ENCODE peak calls at places on chromosomes 16 and 17, in five cellular contexts. One of them, this sample, is unnamed.

GRCh38 chr16:13076878-13077277 is 175.5 kb downstream of the SHISA9 start:
- DNase-seq in SK-N-SH: no peak
- DNase-seq in prostate gland: no peak
- DNase-seq in neuronal stem cell: no peak
- DNase-seq in GM23248: no peak
- DNase-seq in this sample: no peak

GRCh38 chr17:66625321-66625767 is 209.6 kb upstream of the CACNG5 start:
- DNase-seq in prostate gland: no peak
- DNase-seq in SK-N-SH: peak; percentile 63
- DNase-seq in GM23248: peak; percentile 44
- DNase-seq in neuronal stem cell: peak; percentile 14
- DNase-seq in this sample: no peak

GRCh38 chr17:17535957-17536356 is 39.8 kb upstream of the RASD1 start:
- DNase-seq in SK-N-SH: peak; percentile 62
- DNase-seq in GM23248: peak; percentile 41
- DNase-seq in neuronal stem cell: no peak
- DNase-seq in prostate gland: peak; percentile 78
- DNase-seq in this sample: peak; percentile 89

GRCh38 chr17:76371656-76372628 is 12.5 kb upstream of the SPHK1 start:
- DNase-seq in neuronal stem cell: no peak
- DNase-seq in SK-N-SH: no peak
- DNase-seq in prostate gland: no peak
- DNase-seq in GM23248: peak; percentile 98
- DNase-seq in this sample: no peak

GRCh38 chr17:1147664-1148063 is 32.1 kb downstream of the ABR start:
- DNase-seq in prostate gland: peak; percentile 56
- DNase-seq in SK-N-SH: no peak
- DNase-seq in GM23248: peak; percentile 58
- DNase-seq in neuronal stem cell: peak; percentile 42
- DNase-seq in this sample: no peak

GRCh38 chr17:55812323-55812722 is 61.5 kb downstream of the PCTP start:
- DNase-seq in prostate gland: no peak
- DNase-seq in GM23248: no peak
- DNase-seq in SK-N-SH: no peak
- DNase-seq in neuronal stem cell: no peak
- DNase-seq in this sample: no peak

GRCh38 chr16:27920391-27920891 is 143.1 kb downstream of the GSG1L start:
- DNase-seq in GM23248: peak; percentile 15
- DNase-seq in prostate gland: peak; percentile 23
- DNase-seq in SK-N-SH: peak; percentile 80
- DNase-seq in neuronal stem cell: peak; percentile 35
- DNase-seq in this sample: no peak

GRCh38 chr16:29664133-29664912 is 1.3 kb downstream of the SPN start:
- DNase-seq in prostate gland: no peak
- DNase-seq in GM23248: no peak
- DNase-seq in SK-N-SH: no peak
- DNase-seq in neuronal stem cell: no peak
- DNase-seq in this sample: no peak

GRCh38 chr17:8436169-8436932 is 667 bp downstream of the NDEL1 start:
- DNase-seq in prostate gland: peak; percentile 41
- DNase-seq in SK-N-SH: peak; percentile 74
- DNase-seq in GM23248: peak; percentile 87
- DNase-seq in neuronal stem cell: peak; percentile 52
- DNase-seq in this sample: peak; percentile 84

GRCh38 chr17:47276868-47277267 is 23.2 kb downstream of the ITGB3 start:
- DNase-seq in GM23248: peak; percentile 92
- DNase-seq in neuronal stem cell: no peak
- DNase-seq in SK-N-SH: no peak
- DNase-seq in prostate gland: no peak
- DNase-seq in this sample: peak; percentile 62

GRCh38 chr17:6061290-6061689 is 8.9 kb upstream of the WSCD1 start:
- DNase-seq in prostate gland: no peak
- DNase-seq in neuronal stem cell: no peak
- DNase-seq in GM23248: peak; percentile 49
- DNase-seq in SK-N-SH: no peak
- DNase-seq in this sample: no peak

GRCh38 chr16:89476379-89476778 is 14.0 kb downstream of the ANKRD11 start:
- DNase-seq in SK-N-SH: no peak
- DNase-seq in prostate gland: peak; percentile 68
- DNase-seq in neuronal stem cell: no peak
- DNase-seq in GM23248: no peak
- DNase-seq in this sample: no peak

GRCh38 chr17:83089322-83090156 is 10.1 kb downstream of the METRNL start:
- DNase-seq in GM23248: peak; percentile 50
- DNase-seq in neuronal stem cell: no peak
- DNase-seq in prostate gland: peak; percentile 81
- DNase-seq in SK-N-SH: no peak
- DNase-seq in this sample: no peak

GRCh38 chr16:67470314-67470713 is 10.6 kb downstream of the ATP6V0D1 start:
- DNase-seq in GM23248: no peak
- DNase-seq in prostate gland: peak; percentile 71
- DNase-seq in neuronal stem cell: no peak
- DNase-seq in SK-N-SH: peak; percentile 61
- DNase-seq in this sample: peak; percentile 88

GRCh38 chr16:54932737-54933254 is 2.1 kb downstream of the IRX5 start:
- DNase-seq in SK-N-SH: no peak
- DNase-seq in neuronal stem cell: peak; percentile 21
- DNase-seq in GM23248: peak; percentile 59
- DNase-seq in prostate gland: no peak
- DNase-seq in this sample: no peak

GRCh38 chr16:734208-734980 is 6.4 kb downstream of the CIAO3 start:
- DNase-seq in prostate gland: no peak
- DNase-seq in SK-N-SH: no peak
- DNase-seq in GM23248: no peak
- DNase-seq in neuronal stem cell: no peak
- DNase-seq in this sample: no peak

GRCh38 chr16:735982-736453 is 4.8 kb downstream of the CIAO3 start:
- DNase-seq in neuronal stem cell: no peak
- DNase-seq in GM23248: no peak
- DNase-seq in prostate gland: no peak
- DNase-seq in SK-N-SH: no peak
- DNase-seq in this sample: no peak

GRCh38 chr16:734981-735881 is 5.6 kb downstream of the CIAO3 start:
- DNase-seq in neuronal stem cell: no peak
- DNase-seq in prostate gland: no peak
- DNase-seq in GM23248: no peak
- DNase-seq in SK-N-SH: no peak
- DNase-seq in this sample: peak; percentile 67

GRCh38 chr16:739560-740458 is 988 bp downstream of the CIAO3 start:
- DNase-seq in neuronal stem cell: no peak
- DNase-seq in SK-N-SH: no peak
- DNase-seq in GM23248: no peak
- DNase-seq in prostate gland: no peak
- DNase-seq in this sample: peak; percentile 77

GRCh38 chr16:736936-737481 is 3.8 kb downstream of the CIAO3 start:
- DNase-seq in prostate gland: no peak
- DNase-seq in SK-N-SH: no peak
- DNase-seq in neuronal stem cell: no peak
- DNase-seq in GM23248: no peak
- DNase-seq in this sample: no peak
- H3K27me3 ChIP-seq in prostate gland: no peaks in the 10 kb centered on the region
- H3K27me3 ChIP-seq in SK-N-SH: no peaks in the 10 kb centered on the region
- H3K27me3 ChIP-seq in neuronal stem cell: no peaks in the 10 kb centered on the region
- H3K27me3 ChIP-seq in GM23248: no peaks in the 10 kb centered on the region
- H3K27me3 ChIP-seq in this sample: no peaks in the 10 kb centered on the region

GRCh38 chr17:29996458-29996857 is 55.0 kb downstream of the EFCAB5 start:
- DNase-seq in neuronal stem cell: no peak
- DNase-seq in prostate gland: no peak
- DNase-seq in SK-N-SH: no peak
- DNase-seq in GM23248: no peak
- DNase-seq in this sample: no peak

GRCh38 chr17:30000755-30001257 is 59.4 kb downstream of the EFCAB5 start:
- DNase-seq in prostate gland: no peak
- DNase-seq in GM23248: peak; percentile 40
- DNase-seq in SK-N-SH: no peak
- DNase-seq in neuronal stem cell: no peak
- DNase-seq in this sample: no peak

GRCh38 chr17:30002088-30002487 is 60.7 kb downstream of the EFCAB5 start:
- DNase-seq in SK-N-SH: no peak
- DNase-seq in prostate gland: no peak
- DNase-seq in neuronal stem cell: no peak
- DNase-seq in GM23248: no peak
- DNase-seq in this sample: no peak

GRCh38 chr17:30005709-30006320 is 64.4 kb downstream of the EFCAB5 start:
- DNase-seq in prostate gland: no peak
- DNase-seq in SK-N-SH: no peak
- DNase-seq in GM23248: peak; percentile 14
- DNase-seq in neuronal stem cell: no peak
- DNase-seq in this sample: no peak

DNA sequence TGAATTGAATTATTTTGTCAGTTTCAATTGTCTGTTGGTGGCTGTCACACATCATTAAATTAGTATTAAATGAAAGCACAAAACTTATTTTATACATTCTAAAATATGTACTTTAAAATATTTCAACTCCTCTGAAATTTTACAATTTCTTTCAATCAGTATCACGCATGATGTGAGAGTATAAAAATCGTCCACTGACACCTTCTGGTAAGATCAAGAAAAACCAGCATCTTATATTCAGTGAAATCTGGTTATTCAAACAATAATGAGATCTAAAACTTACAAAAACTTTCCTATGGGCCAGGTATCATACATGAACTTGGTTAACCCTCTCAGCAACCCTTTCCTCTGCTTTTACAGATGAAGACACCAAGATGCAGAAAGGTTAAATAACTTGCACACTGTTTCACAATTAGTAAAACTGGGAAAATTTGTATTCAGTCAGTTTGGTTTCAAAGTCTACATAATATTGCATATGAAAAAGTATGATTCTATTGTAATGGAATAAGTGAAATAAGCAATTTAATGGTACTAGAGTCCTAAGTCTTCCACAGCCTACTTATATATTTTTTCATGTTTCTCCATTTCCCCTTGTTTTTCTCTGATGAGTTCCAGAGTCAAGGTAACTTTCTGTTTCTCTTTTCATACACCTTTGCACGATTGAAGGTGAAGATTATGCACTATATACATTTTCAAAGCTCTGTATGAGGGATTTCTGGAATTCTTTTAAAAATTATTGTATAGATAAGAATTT is 58.7 kb downstream of the EFCAB5 start:
- DNase-seq in prostate gland: no peak
- DNase-seq in GM23248: peak; percentile 30
- DNase-seq in SK-N-SH: no peak
- DNase-seq in neuronal stem cell: no peak
- DNase-seq in this sample: no peak
- H3K9me3 ChIP-seq in prostate gland: no peaks in the 10 kb centered on the region
- H3K9me3 ChIP-seq in GM23248: no peaks in the 10 kb centered on the region
- H3K9me3 ChIP-seq in SK-N-SH: no peaks in the 10 kb centered on the region
- H3K9me3 ChIP-seq in neuronal stem cell: no peaks in the 10 kb centered on the region
- H3K9me3 ChIP-seq in this sample: no peaks in the 10 kb centered on the region

GRCh38 chr16:86522639-86523038 is 12.3 kb downstream of the FOXF1 start:
- DNase-seq in prostate gland: no peak
- DNase-seq in GM23248: no peak
- DNase-seq in neuronal stem cell: no peak
- DNase-seq in SK-N-SH: no peak
- DNase-seq in this sample: no peak
- H3K27me3 ChIP-seq in prostate gland: peaks cover 7% of the 10 kb centered on the region
- H3K27me3 ChIP-seq in GM23248: peaks cover 38% of the 10 kb centered on the region
- H3K27me3 ChIP-seq in neuronal stem cell: peaks cover 25% of the 10 kb centered on the region
- H3K27me3 ChIP-seq in SK-N-SH: peaks cover 53% of the 10 kb centered on the region
- H3K27me3 ChIP-seq in this sample: peaks cover 18% of the 10 kb centered on the region

GRCh38 chr16:853981-854807 is 53.7 kb upstream of the GNG13 start:
- DNase-seq in neuronal stem cell: no peak
- DNase-seq in prostate gland: no peak
- DNase-seq in SK-N-SH: no peak
- DNase-seq in GM23248: no peak
- DNase-seq in this sample: peak; percentile 65

GRCh38 chr16:851871-852270 is 51.3 kb upstream of the GNG13 start:
- DNase-seq in prostate gland: no peak
- DNase-seq in SK-N-SH: no peak
- DNase-seq in neuronal stem cell: no peak
- DNase-seq in GM23248: no peak
- DNase-seq in this sample: no peak

GRCh38 chr16:852451-853185 is 52.1 kb upstream of the GNG13 start:
- DNase-seq in GM23248: no peak
- DNase-seq in SK-N-SH: no peak
- DNase-seq in prostate gland: no peak
- DNase-seq in neuronal stem cell: no peak
- DNase-seq in this sample: no peak

GRCh38 chr16:854808-855410 is 54.4 kb upstream of the GNG13 start:
- DNase-seq in prostate gland: no peak
- DNase-seq in neuronal stem cell: no peak
- DNase-seq in GM23248: no peak
- DNase-seq in SK-N-SH: no peak
- DNase-seq in this sample: no peak

GRCh38 chr16:853306-853705 is 52.8 kb upstream of the GNG13 start:
- DNase-seq in SK-N-SH: no peak
- DNase-seq in GM23248: no peak
- DNase-seq in prostate gland: no peak
- DNase-seq in neuronal stem cell: no peak
- DNase-seq in this sample: no peak
- H3K9me3 ChIP-seq in SK-N-SH: no peaks in the 10 kb centered on the region
- H3K9me3 ChIP-seq in GM23248: no peaks in the 10 kb centered on the region
- H3K9me3 ChIP-seq in prostate gland: no peaks in the 10 kb centered on the region
- H3K9me3 ChIP-seq in neuronal stem cell: peaks cover 21% of the 10 kb centered on the region
- H3K9me3 ChIP-seq in this sample: no peaks in the 10 kb centered on the region

GRCh38 chr17:79777844-79778503 is at the start of gene CBX2:
- DNase-seq in GM23248: peak; percentile 91
- DNase-seq in SK-N-SH: peak; percentile 100
- DNase-seq in neuronal stem cell: peak; percentile 80
- DNase-seq in prostate gland: peak; percentile 61
- DNase-seq in this sample: peak; percentile 89

GRCh38 chr17:79776378-79777165 is 1.4 kb upstream of the CBX2 start:
- DNase-seq in GM23248: no peak
- DNase-seq in SK-N-SH: no peak
- DNase-seq in neuronal stem cell: no peak
- DNase-seq in prostate gland: no peak
- DNase-seq in this sample: no peak

GRCh38 chr17:79778504-79779087 is 648 bp downstream of the CBX2 start:
- DNase-seq in GM23248: no peak
- DNase-seq in neuronal stem cell: peak; percentile 59
- DNase-seq in prostate gland: no peak
- DNase-seq in SK-N-SH: peak; percentile 87
- DNase-seq in this sample: no peak

GRCh38 chr17:79775635-79776034 is 2.3 kb upstream of the CBX2 start:
- DNase-seq in neuronal stem cell: no peak
- DNase-seq in GM23248: no peak
- DNase-seq in prostate gland: no peak
- DNase-seq in SK-N-SH: no peak
- DNase-seq in this sample: no peak

GRCh38 chr17:79777166-79777843 is 643 bp upstream of the CBX2 start:
- DNase-seq in neuronal stem cell: peak; percentile 77
- DNase-seq in prostate gland: no peak
- DNase-seq in SK-N-SH: no peak
- DNase-seq in GM23248: peak; percentile 64
- DNase-seq in this sample: peak; percentile 65
- H3K27me3 ChIP-seq in neuronal stem cell: no peaks in the 10 kb centered on the region
- H3K27me3 ChIP-seq in prostate gland: peaks cover 5% of the 10 kb centered on the region
- H3K27me3 ChIP-seq in SK-N-SH: peaks cover 27% of the 10 kb centered on the region
- H3K27me3 ChIP-seq in GM23248: peaks cover 52% of the 10 kb centered on the region
- H3K27me3 ChIP-seq in this sample: no peaks in the 10 kb centered on the region

GRCh38 chr17:57397402-57397801 is 141.1 kb downstream of the MSI2 start:
- DNase-seq in neuronal stem cell: no peak
- DNase-seq in GM23248: no peak
- DNase-seq in prostate gland: no peak
- DNase-seq in SK-N-SH: no peak
- DNase-seq in this sample: no peak
- H3K9me3 ChIP-seq in neuronal stem cell: peaks cover 26% of the 10 kb centered on the region
- H3K9me3 ChIP-seq in GM23248: no peaks in the 10 kb centered on the region
- H3K9me3 ChIP-seq in prostate gland: no peaks in the 10 kb centered on the region
- H3K9me3 ChIP-seq in SK-N-SH: no peaks in the 10 kb centered on the region
- H3K9me3 ChIP-seq in this sample: no peaks in the 10 kb centered on the region

This sample was measured in pancreas.